ENCODE peak calls at places on chromosomes 5 and 9, in nine cellular contexts. One of them, this sample, is unnamed.

GRCh38 chr9:80811003-80811402 is 878.3 kb downstream of the TLE1 start:
- DNase-seq in cardiac muscle cell: peak
- DNase-seq in GM23338: no peak
- DNase-seq in gastrocnemius medialis: no peak
- DNase-seq in kidney epithelial cell: no peak
- DNase-seq in HTR-8/SVneo: no peak
- DNase-seq in IMR-90: peak
- DNase-seq in iPS DF 6.9: no peak
- DNase-seq in WTC11: no peak
- DNase-seq in this sample: peak

GRCh38 chr5:92308679-92309078 is 925.6 kb upstream of the ARRDC3 start:
- DNase-seq in gastrocnemius medialis: no peak
- DNase-seq in GM23338: no peak
- DNase-seq in cardiac muscle cell: no peak
- DNase-seq in kidney epithelial cell: no peak
- DNase-seq in HTR-8/SVneo: no peak
- DNase-seq in IMR-90: no peak
- DNase-seq in iPS DF 6.9: no peak
- DNase-seq in WTC11: no peak
- DNase-seq in this sample: no peak

GRCh38 chr9:34651876-34652602 is at the start of gene IL11RA:
- DNase-seq in IMR-90: peak
- DNase-seq in iPS DF 6.9: peak
- DNase-seq in HTR-8/SVneo: peak
- DNase-seq in kidney epithelial cell: no peak
- DNase-seq in gastrocnemius medialis: peak
- DNase-seq in cardiac muscle cell: peak
- DNase-seq in GM23338: peak
- DNase-seq in WTC11: peak
- DNase-seq in this sample: peak

GRCh38 chr5:55880453-55880852 is 29.3 kb downstream of the IL31RA start:
- DNase-seq in WTC11: no peak
- DNase-seq in GM23338: no peak
- DNase-seq in cardiac muscle cell: no peak
- DNase-seq in IMR-90: no peak
- DNase-seq in iPS DF 6.9: no peak
- DNase-seq in kidney epithelial cell: no peak
- DNase-seq in gastrocnemius medialis: no peak
- DNase-seq in HTR-8/SVneo: no peak
- DNase-seq in this sample: no peak

GRCh38 chr9:38228331-38229122 is 159.5 kb upstream of the SHB start:
- DNase-seq in kidney epithelial cell: no peak
- DNase-seq in gastrocnemius medialis: no peak
- DNase-seq in iPS DF 6.9: no peak
- DNase-seq in WTC11: no peak
- DNase-seq in IMR-90: no peak
- DNase-seq in GM23338: no peak
- DNase-seq in cardiac muscle cell: no peak
- DNase-seq in HTR-8/SVneo: no peak
- DNase-seq in this sample: no peak

GRCh38 chr5:120803282-120803681 is 339.2 kb downstream of the PRR16 start:
- DNase-seq in cardiac muscle cell: peak
- DNase-seq in GM23338: peak
- DNase-seq in kidney epithelial cell: no peak
- DNase-seq in WTC11: no peak
- DNase-seq in IMR-90: peak
- DNase-seq in iPS DF 6.9: no peak
- DNase-seq in HTR-8/SVneo: peak
- DNase-seq in gastrocnemius medialis: no peak
- DNase-seq in this sample: no peak

GRCh38 chr9:127065592-127065991 is 56.8 kb downstream of the ANGPTL2 start:
- DNase-seq in WTC11: no peak
- DNase-seq in IMR-90: peak
- DNase-seq in HTR-8/SVneo: no peak
- DNase-seq in GM23338: no peak
- DNase-seq in gastrocnemius medialis: no peak
- DNase-seq in kidney epithelial cell: no peak
- DNase-seq in cardiac muscle cell: peak
- DNase-seq in iPS DF 6.9: no peak
- DNase-seq in this sample: peak

GRCh38 chr5:174464504-174465165 is 259.7 kb upstream of the MSX2 start:
- DNase-seq in cardiac muscle cell: no peak
- DNase-seq in GM23338: peak
- DNase-seq in kidney epithelial cell: no peak
- DNase-seq in HTR-8/SVneo: no peak
- DNase-seq in iPS DF 6.9: no peak
- DNase-seq in gastrocnemius medialis: no peak
- DNase-seq in WTC11: no peak
- DNase-seq in IMR-90: no peak
- DNase-seq in this sample: no peak

GRCh38 chr5:131795879-131796792 is 681 bp downstream of the FNIP1 start:
- DNase-seq in HTR-8/SVneo: no peak
- DNase-seq in cardiac muscle cell: peak
- DNase-seq in gastrocnemius medialis: peak
- DNase-seq in iPS DF 6.9: no peak
- DNase-seq in kidney epithelial cell: no peak
- DNase-seq in GM23338: peak
- DNase-seq in WTC11: peak
- DNase-seq in IMR-90: peak
- DNase-seq in this sample: peak

GRCh38 chr5:150809363-150809762 is 30.8 kb downstream of the SMIM3 start:
- DNase-seq in iPS DF 6.9: no peak
- DNase-seq in WTC11: no peak
- DNase-seq in IMR-90: no peak
- DNase-seq in HTR-8/SVneo: no peak
- DNase-seq in kidney epithelial cell: no peak
- DNase-seq in gastrocnemius medialis: no peak
- DNase-seq in cardiac muscle cell: no peak
- DNase-seq in GM23338: no peak
- DNase-seq in this sample: no peak

GRCh38 chr5:20974423-20974822 is 986.4 kb upstream of the CDH18 start:
- DNase-seq in gastrocnemius medialis: no peak
- DNase-seq in kidney epithelial cell: no peak
- DNase-seq in GM23338: peak
- DNase-seq in IMR-90: no peak
- DNase-seq in WTC11: no peak
- DNase-seq in cardiac muscle cell: no peak
- DNase-seq in iPS DF 6.9: no peak
- DNase-seq in HTR-8/SVneo: no peak
- DNase-seq in this sample: no peak

GRCh38 chr9:131254107-131254491 is 22.2 kb downstream of the FAM78A start:
- DNase-seq in WTC11: no peak
- DNase-seq in gastrocnemius medialis: peak
- DNase-seq in cardiac muscle cell: peak
- DNase-seq in kidney epithelial cell: no peak
- DNase-seq in IMR-90: no peak
- DNase-seq in HTR-8/SVneo: no peak
- DNase-seq in iPS DF 6.9: no peak
- DNase-seq in GM23338: peak
- DNase-seq in this sample: no peak

GRCh38 chr9:32571969-32572899 is 725 bp downstream of the NDUFB6 start:
- DNase-seq in kidney epithelial cell: peak
- DNase-seq in iPS DF 6.9: no peak
- DNase-seq in WTC11: peak
- DNase-seq in IMR-90: peak
- DNase-seq in cardiac muscle cell: peak
- DNase-seq in gastrocnemius medialis: peak
- DNase-seq in HTR-8/SVneo: peak
- DNase-seq in GM23338: peak
- DNase-seq in this sample: peak

GRCh38 chr5:5497132-5497748 is 74.8 kb downstream of the ICE1 start:
- DNase-seq in WTC11: peak
- DNase-seq in iPS DF 6.9: no peak
- DNase-seq in HTR-8/SVneo: peak
- DNase-seq in cardiac muscle cell: peak
- DNase-seq in kidney epithelial cell: no peak
- DNase-seq in IMR-90: peak
- DNase-seq in gastrocnemius medialis: peak
- DNase-seq in GM23338: peak
- DNase-seq in this sample: peak

GRCh38 chr5:53309653-53310052 is 170.8 kb upstream of the FST start:
- DNase-seq in HTR-8/SVneo: no peak
- DNase-seq in gastrocnemius medialis: no peak
- DNase-seq in GM23338: no peak
- DNase-seq in kidney epithelial cell: no peak
- DNase-seq in IMR-90: no peak
- DNase-seq in cardiac muscle cell: no peak
- DNase-seq in WTC11: no peak
- DNase-seq in iPS DF 6.9: no peak
- DNase-seq in this sample: no peak

GRCh38 chr9:131478421-131478868 is 24.3 kb upstream of the POMT1 start:
- DNase-seq in IMR-90: no peak
- DNase-seq in iPS DF 6.9: peak
- DNase-seq in kidney epithelial cell: no peak
- DNase-seq in WTC11: peak
- DNase-seq in gastrocnemius medialis: no peak
- DNase-seq in cardiac muscle cell: peak
- DNase-seq in GM23338: peak
- DNase-seq in HTR-8/SVneo: peak
- DNase-seq in this sample: no peak

GRCh38 chr5:156475831-156476551 is 149.0 kb downstream of the SGCD start:
- DNase-seq in WTC11: no peak
- DNase-seq in GM23338: peak
- DNase-seq in kidney epithelial cell: peak
- DNase-seq in cardiac muscle cell: peak
- DNase-seq in IMR-90: peak
- DNase-seq in gastrocnemius medialis: peak
- DNase-seq in HTR-8/SVneo: no peak
- DNase-seq in iPS DF 6.9: no peak
- DNase-seq in this sample: no peak